ENCODE peak calls at places on chromosomes 11 and 22, in six cellular contexts. W is RWPE1; X is foreskin keratinocyte; P is NCI-H146; O is stimulated activated CD4-positive, alpha-beta T cell treated with anti-CD3 and anti-CD28 coated beads, Interleukin-12 subunit alpha, Interleukin-12 subunit beta, amount 100 ng/mL, for 4 hours; T is neural crest cell. J is an unnamed sample.

GRCh38 chr11:103849366-103849765 is 187.1 kb upstream of the DDI1 start:
- DNase-seq in W (no peak), X (no peak), P (no peak), O (no peak), T (no peak), J (no peak)

GRCh38 chr11:12606597-12606996 is 67.6 kb upstream of the TEAD1 start:
- DNase-seq in W (no peak), X (peak; percentile 18), P (no peak), O (no peak), T (no peak), J (no peak)

GRCh38 chr22:28992565-28993326 is 68.9 kb downstream of the C22orf31 start:
- DNase-seq in W (no peak), X (no peak), P (no peak), O (no peak), T (no peak), J (no peak)

GRCh38 chr11:121318848-121319834 is 26.6 kb downstream of the SC5D start:
- DNase-seq in W (peak; percentile 59), X (peak; percentile 32), P (peak; percentile 71), O (no peak), T (peak; percentile 31), J (no peak)

GRCh38 chr11:96303980-96304379 is 39.0 kb downstream of the MAML2 start:
- DNase-seq in W (no peak), X (no peak), P (no peak), O (no peak), T (no peak), J (no peak)

GRCh38 chr11:126113515-126113957 is 50.9 kb upstream of the CDON start:
- DNase-seq in W (peak; percentile 72), X (peak; percentile 54), P (peak; percentile 28), O (no peak), T (no peak), J (no peak)

GRCh38 chr11:129788278-129788677 is 27.4 kb upstream of the TMEM45B start:
- DNase-seq in W (no peak), X (no peak), P (no peak), O (no peak), T (no peak), J (no peak)

GRCh38 chr22:32847067-32847491 is 45.6 kb downstream of the TIMP3 start:
- DNase-seq in W (peak; percentile 53), X (peak; percentile 81), P (no peak), O (no peak), T (no peak), J (no peak)

GRCh38 chr22:19067696-19068348 is 54.4 kb downstream of the DGCR2 start:
- DNase-seq in W (no peak), X (no peak), P (no peak), O (no peak), T (no peak), J (no peak)